ENCODE peak calls at places on chromosomes 5 and 9, in ten cellular contexts. Z is mesothelial cell of epicardium; X is suprapubic skin; O is upper lobe of right lung; M is dorsolateral prefrontal cortex; L is sigmoid colon; Q is AG09319; K is nephron progenitor cell; N is pancreas; C is CD8-positive, alpha-beta T cell. T is an unnamed sample.

GRCh38 chr5:179229331-179229761 is 115.9 kb downstream of the ADAMTS2 start:
- DNase-seq in O (peak), K (no peak), X (peak), L (peak), N (no peak), M (no peak), Z (no peak), Q (no peak), C (no peak), T (peak)

GRCh38 chr5:134585966-134586365 is 46.7 kb downstream of the SAR1B start:
- DNase-seq in Z (no peak), O (no peak), K (no peak), X (no peak), L (no peak), N (no peak), Q (no peak), M (no peak), C (no peak), T (peak)

GRCh38 chr5:55993628-55994501 is 898 bp downstream of the IL6ST start:
- DNase-seq in M (no peak), N (no peak), Q (no peak), C (no peak), L (no peak), X (no peak), O (no peak), K (no peak), Z (no peak), T (no peak)

GRCh38 chr5:149849990-149850910 is 94.3 kb downstream of the PDE6A start:
- DNase-seq in M (no peak), Z (no peak), N (no peak), K (no peak), O (no peak), Q (no peak), L (no peak), X (no peak), C (no peak), T (peak)

GRCh38 chr5:173868096-173868879 is 19.9 kb upstream of the CPEB4 start:
- DNase-seq in M (no peak), O (no peak), N (no peak), K (no peak), Q (no peak), L (no peak), X (no peak), Z (no peak), C (no peak), T (no peak)

GRCh38 chr9:23117621-23118020 is 671.0 kb downstream of the DMRTA1 start:
- DNase-seq in Z (no peak), Q (no peak), L (no peak), X (no peak), O (no peak), M (no peak), N (no peak), K (no peak), C (no peak), T (no peak)

GRCh38 chr5:165310031-165310430 is 1804.6 kb downstream of the MAT2B start:
- DNase-seq in O (no peak), M (no peak), Z (no peak), X (no peak), K (no peak), C (no peak), N (no peak), Q (no peak), L (no peak), T (no peak)

GRCh38 chr9:111914749-111915424 is 18.3 kb downstream of the UGCG start:
- DNase-seq in Q (no peak), L (no peak), M (no peak), O (no peak), Z (no peak), C (no peak), X (no peak), K (no peak), N (no peak), T (no peak)

GRCh38 chr5:98631311-98632054 is 142.0 kb upstream of the RGMB start:
- DNase-seq in Q (peak), N (no peak), K (no peak), X (no peak), L (no peak), M (no peak), C (no peak), Z (no peak), O (no peak), T (no peak)

GRCh38 chr9:23849379-23849778 is 23.3 kb upstream of the ELAVL2 start:
- DNase-seq in Q (no peak), M (no peak), K (no peak), N (no peak), O (no peak), Z (no peak), C (no peak), L (no peak), X (no peak), T (no peak)

GRCh38 chr5:93257616-93258015 is 323.4 kb downstream of the NR2F1-AS1 start:
- DNase-seq in K (no peak), L (no peak), O (no peak), M (no peak), Z (no peak), C (no peak), Q (no peak), N (no peak), X (no peak), T (no peak)

GRCh38 chr5:154868702-154869101 is 10.3 kb downstream of the CNOT8 start:
- DNase-seq in X (no peak), Q (no peak), L (no peak), Z (no peak), O (no peak), C (no peak), M (no peak), N (no peak), K (no peak), T (no peak)

GRCh38 chr9:86534572-86535258 is 180.5 kb upstream of the TUT7 start:
- DNase-seq in K (no peak), M (no peak), Z (no peak), O (no peak), C (no peak), X (no peak), N (no peak), L (no peak), Q (peak), T (no peak)

GRCh38 chr5:68392608-68393007 is 177.1 kb downstream of the PIK3R1 start:
- DNase-seq in X (no peak), O (no peak), K (no peak), N (no peak), Q (no peak), M (no peak), C (no peak), L (no peak), Z (no peak), T (no peak)

GRCh38 chr9:96487030-96487396 is 37.0 kb downstream of the HABP4 start:
- DNase-seq in Z (no peak), Q (no peak), O (no peak), K (no peak), L (no peak), N (no peak), C (no peak), X (no peak), M (no peak), T (no peak)

GRCh38 chr5:76622076-76622475 is 1.1 kb downstream of the F2RL2 start:
- DNase-seq in K (no peak), M (no peak), L (no peak), O (no peak), Z (no peak), Q (no peak), X (no peak), N (no peak), C (no peak), T (no peak)

GRCh38 chr5:139985290-139985689 is 57.8 kb downstream of the NRG2 start:
- DNase-seq in Q (no peak), O (no peak), K (no peak), X (no peak), L (no peak), N (no peak), M (no peak), C (no peak), Z (no peak), T (no peak)

GRCh38 chr9:69028754-69029153 is 6.8 kb upstream of the FXN start:
- DNase-seq in M (no peak), O (no peak), L (no peak), C (no peak), Z (no peak), K (no peak), N (no peak), Q (no peak), X (no peak), T (no peak)

GRCh38 chr5:139862803-139863202 is 67.2 kb downstream of the PSD2 start:
- DNase-seq in Z (no peak), O (no peak), M (no peak), L (no peak), N (no peak), C (no peak), K (no peak), Q (no peak), X (no peak), T (no peak)

GRCh38 chr5:94361832-94362754 is 256.3 kb downstream of the KIAA0825 start:
- DNase-seq in K (no peak), N (no peak), X (no peak), Q (no peak), L (no peak), O (no peak), C (no peak), Z (no peak), M (no peak), T (no peak)

GRCh38 chr5:94362857-94363256 is 255.5 kb downstream of the KIAA0825 start:
- DNase-seq in K (no peak), C (no peak), M (no peak), L (no peak), Q (no peak), O (no peak), X (no peak), N (no peak), Z (no peak), T (no peak)

GRCh38 chr5:94360382-94360781 is 258.0 kb downstream of the KIAA0825 start:
- DNase-seq in X (no peak), L (no peak), C (no peak), O (no peak), Z (no peak), M (no peak), Q (no peak), K (no peak), N (no peak), T (no peak)

GRCh38 chr5:94361161-94361560 is 257.2 kb downstream of the KIAA0825 start:
- DNase-seq in Q (no peak), X (no peak), C (no peak), M (no peak), K (no peak), N (no peak), Z (no peak), L (no peak), O (no peak), T (no peak)

DNA sequence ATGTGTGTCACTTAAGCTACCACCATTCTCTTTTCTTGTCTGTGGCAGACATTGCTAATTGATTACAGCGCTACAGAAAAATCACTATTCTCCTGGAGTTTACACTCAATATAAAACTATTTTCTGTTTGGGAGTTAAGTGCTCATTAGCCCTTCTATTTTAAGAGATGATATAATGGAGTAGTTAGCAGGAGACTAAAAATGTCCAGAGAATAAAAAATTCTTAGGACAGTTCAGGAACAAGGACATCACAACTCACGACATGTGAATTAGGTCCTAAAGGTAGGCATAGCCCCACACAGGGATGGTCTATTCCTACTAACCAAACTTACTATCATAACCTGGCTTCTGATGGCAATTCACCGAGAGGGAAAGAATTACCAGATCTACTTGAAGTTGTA is 258.5 kb downstream of the KIAA0825 start:
- DNase-seq in Z (no peak), O (no peak), N (no peak), L (no peak), M (no peak), X (no peak), C (no peak), Q (no peak), K (no peak), T (no peak)
- TF ChIP-seq CTCF in Z (no peak), O (no peak), N (no peak), L (no peak), M (no peak), X (no peak), C (no peak), Q (no peak), K (no peak), T (no peak)

GRCh38 chr5:142911775-142912174 is 141.6 kb downstream of the ARHGAP26 start:
- DNase-seq in O (no peak), X (no peak), M (no peak), C (no peak), N (no peak), Z (no peak), L (no peak), K (no peak), Q (no peak), T (no peak)

GRCh38 chr5:142908659-142909058 is 138.5 kb downstream of the ARHGAP26 start:
- DNase-seq in X (no peak), O (no peak), M (no peak), L (no peak), C (no peak), Z (no peak), Q (no peak), K (no peak), N (no peak), T (no peak)

GRCh38 chr5:142911170-142911569 is 141.0 kb downstream of the ARHGAP26 start:
- DNase-seq in Z (no peak), N (no peak), O (no peak), Q (no peak), X (no peak), M (no peak), L (no peak), K (no peak), C (no peak), T (no peak)

GRCh38 chr5:142906863-142907671 is 136.9 kb downstream of the ARHGAP26 start:
- DNase-seq in N (no peak), L (peak), M (peak), C (no peak), Q (no peak), Z (no peak), X (no peak), O (no peak), K (no peak), T (no peak)

DNA sequence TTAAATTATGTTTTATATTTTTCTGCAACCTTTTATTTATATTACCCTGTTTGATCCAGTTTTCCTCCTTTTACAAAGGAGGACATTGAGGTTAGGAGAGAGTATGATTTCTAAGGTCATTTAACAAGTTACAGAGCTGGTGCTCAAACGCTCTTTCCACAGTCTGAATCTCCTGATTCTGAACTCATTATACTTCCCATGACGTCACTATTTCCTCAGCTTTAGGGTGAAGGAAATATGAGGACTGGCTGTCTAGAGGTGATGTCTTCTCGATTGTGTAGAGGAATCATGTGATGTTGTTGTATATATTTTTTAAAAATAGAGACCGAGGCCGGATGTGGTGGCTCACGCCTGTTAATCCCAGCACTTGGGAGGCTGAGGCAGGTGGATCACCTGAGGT is 140.0 kb downstream of the ARHGAP26 start:
- DNase-seq in C (no peak), Q (no peak), L (no peak), X (no peak), N (no peak), M (no peak), O (no peak), Z (no peak), K (no peak), T (no peak)
- TF ChIP-seq CTCF in C (no peak), Q (no peak), L (no peak), X (no peak), N (no peak), M (no peak), O (no peak), Z (no peak), K (no peak), T (no peak)

DNA sequence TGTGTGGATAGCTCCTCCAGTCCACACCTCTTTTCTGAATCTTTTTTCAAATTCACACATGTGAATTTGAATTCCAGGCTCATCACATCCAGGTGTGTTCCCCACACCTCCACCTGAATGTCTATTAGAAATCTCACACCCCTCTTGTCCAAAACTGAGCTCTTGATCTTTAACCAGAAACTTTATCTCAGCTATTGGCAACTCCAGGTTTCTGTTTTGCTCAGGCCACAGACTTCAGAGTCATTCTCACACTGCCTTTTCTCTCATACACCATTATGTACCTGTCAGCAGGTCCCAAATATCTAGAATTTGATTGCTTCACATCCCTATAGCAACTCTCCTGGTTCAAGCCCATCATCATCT is 11.6 kb downstream of the NIPSNAP3B start:
- DNase-seq in Q (no peak), X (no peak), M (no peak), N (no peak), O (no peak), K (no peak), Z (no peak), C (no peak), L (no peak), T (no peak)
- TF ChIP-seq CTCF in Q (no peak), X (no peak), M (no peak), N (no peak), O (no peak), K (no peak), Z (no peak), C (no peak), L (no peak), T (no peak)

DNA sequence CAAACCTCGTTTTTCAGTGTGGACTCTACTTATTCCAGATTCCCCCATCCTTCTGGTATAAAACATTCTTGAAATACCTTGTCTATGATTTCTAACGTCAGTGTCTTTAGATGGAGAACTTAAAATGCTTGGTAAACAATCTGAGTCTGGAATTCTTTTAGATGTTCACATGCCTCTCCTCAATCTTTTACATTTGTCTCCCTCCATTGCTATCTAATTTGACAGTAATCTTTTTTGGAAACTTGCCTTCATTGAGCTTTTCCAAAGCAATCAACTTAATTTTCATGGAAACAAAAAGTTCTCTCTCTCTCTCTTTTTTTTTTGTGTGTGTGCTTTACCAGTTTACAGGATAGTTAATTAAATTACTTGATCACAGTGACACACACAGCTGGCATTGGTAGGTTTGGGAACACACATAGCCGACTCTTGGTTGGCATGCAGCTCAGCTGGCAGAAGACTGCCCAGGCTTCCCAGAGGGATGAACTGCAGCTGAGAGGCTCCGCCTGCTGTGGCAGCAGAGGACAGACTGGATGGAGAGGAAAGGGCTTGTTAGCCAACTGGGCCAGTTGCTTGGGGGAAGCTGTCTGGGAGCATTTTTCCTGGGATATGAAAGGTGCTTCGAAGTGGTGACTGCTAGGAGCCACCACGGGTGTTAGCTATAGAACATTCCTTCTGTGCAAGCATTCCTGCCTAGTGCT is 271.3 kb downstream of the ZSWIM6 start:
- DNase-seq in Z (no peak), M (peak), O (no peak), X (no peak), N (no peak), Q (no peak), C (no peak), K (no peak), L (no peak), T (no peak)
- TF ChIP-seq CTCF in Z (no peak), M (peak), O (no peak), X (no peak), N (no peak), Q (no peak), C (no peak), K (no peak), L (no peak), T (peak)

GRCh38 chr9:124768275-124768674 is 2.8 kb downstream of the NR6A1 start:
- DNase-seq in C (no peak), X (no peak), N (no peak), Q (no peak), O (no peak), M (no peak), K (no peak), Z (no peak), L (no peak), T (no peak)

GRCh38 chr9:124767830-124768229 is 3.3 kb downstream of the NR6A1 start:
- DNase-seq in K (no peak), O (no peak), X (no peak), L (no peak), C (no peak), Z (no peak), Q (no peak), N (no peak), M (no peak), T (no peak)

GRCh38 chr9:124766326-124766725 is 4.8 kb downstream of the NR6A1 start:
- DNase-seq in O (no peak), M (no peak), X (no peak), K (no peak), L (no peak), Q (no peak), C (no peak), N (no peak), Z (no peak), T (no peak)

GRCh38 chr9:124765439-124765835 is 5.7 kb downstream of the NR6A1 start:
- DNase-seq in M (no peak), X (no peak), C (no peak), O (no peak), N (no peak), L (no peak), Q (no peak), K (no peak), Z (no peak), T (no peak)

DNA sequence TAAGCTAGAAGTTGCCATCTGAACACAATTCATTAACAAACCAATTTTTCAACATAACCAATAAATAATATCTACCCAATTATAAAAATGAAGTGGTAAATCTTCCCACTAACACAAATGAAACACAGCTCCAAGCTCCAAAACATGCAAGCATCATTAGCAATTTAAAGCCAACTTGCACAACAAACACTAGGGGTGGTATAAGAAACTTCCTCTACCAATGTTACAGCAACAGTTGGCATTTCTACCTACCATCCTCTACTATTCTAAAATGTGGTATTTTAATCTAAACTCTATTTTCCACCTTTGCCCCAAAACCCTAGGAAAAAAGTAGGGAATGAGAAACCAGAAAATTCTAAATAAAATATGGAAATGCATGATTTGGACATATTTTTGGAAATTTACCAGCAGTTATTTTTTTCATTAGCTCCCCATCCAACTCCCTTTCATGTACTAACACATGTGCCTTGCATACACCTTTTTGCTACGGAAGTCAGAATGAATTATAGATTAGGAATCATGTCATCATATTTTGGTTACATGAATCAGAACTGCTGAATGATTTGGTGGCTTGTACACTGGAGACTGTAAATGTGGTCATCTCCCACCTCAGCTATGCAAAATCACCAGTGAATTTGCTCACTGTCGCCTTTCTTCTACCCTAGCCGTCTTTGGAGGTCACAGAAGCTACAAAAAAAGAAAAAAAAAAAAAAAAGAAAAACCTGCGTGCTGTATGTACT is 4.1 kb downstream of the NR6A1 start:
- DNase-seq in C (no peak), K (no peak), O (no peak), Q (no peak), L (no peak), N (no peak), Z (no peak), M (no peak), X (no peak), T (no peak)
- TF ChIP-seq CTCF in C (no peak), K (peak), O (peak), Q (peak), L (no peak), N (no peak), Z (no peak), M (no peak), X (no peak), T (peak)